ENCODE peak calls at places on chromosomes 11 and 22, in five cellular contexts. V is ovary, N is right atrium auricular region, P is retinal pigment epithelial cell, C is brain microvascular endothelial cell. M is an unnamed sample.

GRCh38 chr11:6468712-6469495 is 4.8 kb downstream of the TRIM3 start:
- DNase-seq in V (peak; percentile 89), N (peak; percentile 91), P (peak; percentile 86), C (peak; percentile 92), M (no peak)

GRCh38 chr11:130211781-130212401 is 52.3 kb downstream of the ST14 start:
- DNase-seq in V (no peak), N (peak; percentile 53), P (no peak), C (no peak), M (no peak)

GRCh38 chr11:119306373-119306890 is 10.5 kb downstream of the MCAM start:
- DNase-seq in V (peak; percentile 55), N (no peak), P (no peak), C (peak; percentile 30), M (peak; percentile 44)

GRCh38 chr11:28296426-28296825 is 188.2 kb downstream of the METTL15 start:
- DNase-seq in V (no peak), N (no peak), P (no peak), C (no peak), M (no peak)

GRCh38 chr11:28146123-28146751 is 38.0 kb downstream of the METTL15 start:
- DNase-seq in V (no peak), N (no peak), P (peak; percentile 96), C (peak; percentile 72), M (peak; percentile 63)

GRCh38 chr22:30236875-30237274 is 9.7 kb downstream of the LIF start:
- DNase-seq in V (no peak), N (no peak), P (no peak), C (no peak), M (no peak)

GRCh38 chr22:36471341-36471821 is 10.1 kb downstream of the TXN2 start:
- DNase-seq in V (no peak), N (no peak), P (no peak), C (peak; percentile 59), M (no peak)

GRCh38 chr11:76408171-76408965 is 27.2 kb downstream of the GVQW3 start:
- DNase-seq in V (no peak), N (no peak), P (no peak), C (no peak), M (no peak)

GRCh38 chr11:33868646-33869461 is 23.0 kb downstream of the LMO2 start:
- DNase-seq in V (peak; percentile 20), N (no peak), P (no peak), C (no peak), M (no peak)

GRCh38 chr11:61959026-61959608 is 8.3 kb downstream of the FTH1 start:
- DNase-seq in V (no peak), N (peak; percentile 21), P (no peak), C (no peak), M (no peak)

GRCh38 chr11:78995166-78995565 is 420.5 kb upstream of the NARS2 start:
- DNase-seq in V (no peak), N (no peak), P (no peak), C (no peak), M (no peak)

GRCh38 chr11:63240098-63240497 is 3.3 kb downstream of the SLC22A25 start:
- DNase-seq in V (no peak), N (no peak), P (no peak), C (no peak), M (no peak)

GRCh38 chr11:62435741-62436485 is 17.1 kb downstream of the SCGB1A1 start:
- DNase-seq in V (no peak), N (no peak), P (no peak), C (no peak), M (no peak)

GRCh38 chr11:27553186-27553585 is 46.6 kb upstream of the LIN7C start:
- DNase-seq in V (no peak), N (no peak), P (peak; percentile 75), C (no peak), M (no peak)

GRCh38 chr11:68659158-68659921 is 25.0 kb upstream of the GAL start:
- DNase-seq in V (peak; percentile 79), N (peak; percentile 76), P (peak; percentile 62), C (peak; percentile 98), M (peak; percentile 73)

GRCh38 chr22:28909375-28909774 is 26.0 kb downstream of the ZNRF3 start:
- DNase-seq in V (no peak), N (no peak), P (no peak), C (peak; percentile 62), M (no peak)

GRCh38 chr22:19757140-19757984 is 3.2 kb upstream of the TBX1 start:
- DNase-seq in V (no peak), N (no peak), P (no peak), C (no peak), M (no peak)

GRCh38 chr22:30104501-30105156 is 24.4 kb downstream of the HORMAD2 start:
- DNase-seq in V (no peak), N (no peak), P (no peak), C (no peak), M (no peak)

GRCh38 chr11:126793596-126793995 is 207.0 kb downstream of the KIRREL3 start:
- DNase-seq in V (no peak), N (no peak), P (no peak), C (no peak), M (no peak)

GRCh38 chr11:121466063-121466794 is 13.5 kb upstream of the SORL1-AS1 start:
- DNase-seq in V (peak; percentile 88), N (peak; percentile 88), P (peak; percentile 91), C (peak; percentile 92), M (peak; percentile 69)

GRCh38 chr11:121461843-121462242 is 9.1 kb upstream of the SORL1-AS1 start:
- DNase-seq in V (no peak), N (no peak), P (no peak), C (no peak), M (no peak)

GRCh38 chr11:121464352-121464946 is 11.7 kb upstream of the SORL1-AS1 start:
- DNase-seq in V (peak; percentile 58), N (peak; percentile 73), P (peak; percentile 60), C (peak; percentile 88), M (peak; percentile 59)

GRCh38 chr11:121465709-121466062 is 12.9 kb upstream of the SORL1-AS1 start:
- DNase-seq in V (no peak), N (no peak), P (no peak), C (no peak), M (no peak)

DNA sequence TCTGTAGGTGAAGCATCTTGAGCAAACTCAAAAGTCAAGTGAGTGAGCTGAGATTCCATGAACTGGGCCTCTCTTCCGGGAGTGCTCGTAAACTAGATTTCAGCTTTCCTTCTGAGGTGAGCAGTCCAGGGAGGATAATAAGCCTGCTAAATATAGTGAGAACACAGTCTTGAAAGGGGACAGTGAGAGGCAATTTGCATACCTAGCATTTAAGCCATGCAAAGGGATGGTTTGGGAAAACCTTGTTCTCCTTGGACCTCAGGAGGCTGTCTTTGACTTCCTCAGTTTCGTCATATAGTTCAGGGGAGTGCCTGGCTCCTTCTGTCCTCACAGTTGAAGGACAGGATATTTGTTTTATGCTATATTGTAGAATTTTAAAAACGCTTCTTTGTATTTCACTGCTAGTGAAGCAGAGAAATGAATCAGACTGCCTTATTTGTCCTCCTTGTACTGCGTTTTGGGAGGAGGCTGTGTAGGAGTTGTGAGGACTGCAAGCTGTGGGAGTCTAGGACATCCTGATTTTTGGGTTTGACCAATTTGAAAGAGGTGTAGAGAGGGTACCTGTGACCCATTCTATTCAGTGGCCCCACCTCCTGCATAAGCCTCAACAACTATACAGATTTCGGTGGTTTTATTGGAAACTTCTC is 11.0 kb upstream of the SORL1-AS1 start:
- DNase-seq in V (no peak), N (no peak), P (no peak), C (no peak), M (no peak)
- H3K4me3 ChIP-seq in V (no peak overlapping the region), N (no peak overlapping the region), P (no peak overlapping the region), C (no peak overlapping the region), M (no peak overlapping the region)

GRCh38 chr11:125072961-125073590 is 10.0 kb downstream of the SLC37A2 start:
- DNase-seq in V (peak; percentile 6), N (no peak), P (no peak), C (no peak), M (no peak)

GRCh38 chr11:125072210-125072960 is 9.3 kb downstream of the SLC37A2 start:
- DNase-seq in V (no peak), N (no peak), P (no peak), C (no peak), M (no peak)

GRCh38 chr11:125075242-125075625 is 12.1 kb downstream of the SLC37A2 start:
- DNase-seq in V (no peak), N (peak; percentile 46), P (no peak), C (no peak), M (no peak)

GRCh38 chr11:125074511-125075241 is 11.6 kb downstream of the SLC37A2 start:
- DNase-seq in V (no peak), N (peak; percentile 43), P (no peak), C (no peak), M (no peak)

DNA sequence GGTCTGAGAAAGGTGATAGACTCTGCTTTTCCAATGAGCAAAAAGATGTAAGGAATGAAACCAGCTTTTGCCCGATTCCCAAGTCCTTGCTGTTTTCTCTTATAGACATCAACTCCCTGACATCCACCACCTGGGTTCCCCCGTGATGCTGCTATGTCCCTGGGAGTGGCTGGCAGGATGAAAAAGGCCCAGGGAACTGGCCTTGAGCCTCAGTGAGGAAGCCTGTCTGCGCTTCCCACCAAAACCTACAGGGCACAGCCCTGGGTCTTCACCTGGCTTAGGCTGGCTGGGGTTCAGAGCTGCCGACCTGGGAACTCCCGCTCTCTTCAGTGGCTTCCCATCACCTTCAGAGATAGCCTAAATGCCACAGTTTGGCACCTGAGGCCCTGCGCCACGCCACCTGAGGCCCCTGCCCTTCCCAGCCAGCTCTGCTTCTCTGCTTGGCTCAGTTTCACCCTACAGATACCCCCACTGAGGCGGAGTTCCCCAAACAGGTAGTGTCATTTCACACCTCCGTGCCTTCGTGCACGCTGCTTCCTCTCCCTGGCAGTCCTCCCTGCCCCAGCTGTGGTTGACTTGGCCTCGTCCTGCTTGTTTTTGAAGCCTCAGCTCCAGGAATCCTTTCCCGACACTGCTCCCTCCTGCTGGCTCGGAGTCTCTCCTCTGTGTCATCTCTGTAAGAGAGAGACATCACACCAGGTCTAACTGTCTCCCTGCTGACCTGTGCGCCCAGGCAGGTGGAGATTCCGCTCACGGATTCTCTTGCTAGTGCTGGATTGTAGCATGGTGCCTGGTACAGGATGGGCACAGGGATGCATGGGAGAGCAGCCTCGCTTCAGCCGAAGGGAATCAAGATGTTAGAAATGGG is 10.7 kb downstream of the SLC37A2 start:
- DNase-seq in V (no peak), N (peak; percentile 34), P (no peak), C (no peak), M (no peak)
- TF ChIP-seq CTCF in V (no peak), N (no peak), P (no peak), C (no peak), M (no peak)

DNA sequence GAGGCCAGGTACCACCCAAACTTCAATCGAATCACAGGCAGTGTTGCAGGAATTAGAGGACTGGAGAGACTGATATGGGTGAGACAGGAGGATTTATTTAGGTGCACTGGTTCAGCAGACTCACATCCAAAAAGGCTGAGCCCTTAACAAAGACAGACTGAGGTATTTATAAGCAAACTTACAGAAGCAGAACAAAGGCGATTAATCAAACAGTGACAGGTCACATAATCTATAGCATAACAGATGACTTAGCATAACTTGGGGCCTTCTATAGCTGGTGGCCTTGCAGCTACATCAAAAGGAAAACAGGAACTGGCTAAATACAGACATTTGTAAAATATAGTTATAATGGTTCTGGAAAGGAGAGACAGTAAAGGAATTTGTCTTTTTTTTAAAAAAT is 2.1 kb downstream of the APOBEC3B start:
- DNase-seq in V (no peak), N (no peak), P (no peak), C (no peak), M (no peak)
- H3K4me3 ChIP-seq in V (no peak overlapping the region), N (no peak overlapping the region), P (no peak overlapping the region), C (no peak overlapping the region), M (no peak overlapping the region)

DNA sequence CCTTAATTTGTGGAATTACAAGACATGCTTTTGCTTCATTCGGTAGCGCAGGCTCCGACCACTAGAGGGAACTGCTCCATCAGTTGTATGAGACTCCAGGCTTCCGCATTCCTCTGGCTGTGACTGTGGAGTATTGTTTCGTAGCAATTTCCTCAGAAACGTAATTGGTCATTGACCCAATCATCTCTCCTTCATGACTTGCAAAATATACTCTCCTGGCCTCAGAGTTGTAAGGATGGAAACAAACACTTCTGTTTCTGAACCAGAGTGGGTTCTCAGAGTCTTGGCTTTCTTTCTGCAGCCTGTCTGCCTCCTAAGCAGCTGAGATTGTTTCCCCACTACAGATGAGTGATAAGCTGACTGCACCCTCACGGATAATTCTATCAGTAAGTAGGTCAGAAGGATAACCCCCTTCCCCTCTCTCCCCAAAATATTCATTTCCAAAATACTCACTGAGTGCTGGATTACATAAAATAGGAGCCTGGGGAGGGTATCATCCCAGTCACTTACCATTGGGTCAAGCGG is 146.8 kb upstream of the ZC3H12C start:
- DNase-seq in V (peak; percentile 84), N (peak; percentile 95), P (peak; percentile 82), C (peak; percentile 97), M (peak; percentile 80)
- TF ChIP-seq CTCF in V (peak; percentile 88), N (peak; percentile 95), P (peak; percentile 96), C (peak; percentile 93), M (peak; percentile 84)

M was measured in AG04449.